ENCODE peak calls at places on chromosomes 5 and 9, in four cellular contexts. Q, N, Z and A are unnamed samples.

GRCh38 chr5:173753307-173754168 is 134.6 kb upstream of the CPEB4 start:
- DNase-seq in Q (peak), N (no peak), Z (no peak), A (peak)

GRCh38 chr5:146203011-146203871 is at the start of gene RBM27:
- DNase-seq in Q (peak), N (peak), Z (peak), A (peak)

GRCh38 chr9:114484854-114485443 is 20.3 kb downstream of the WHRN start:
- DNase-seq in Q (peak), N (no peak), Z (peak), A (peak)

GRCh38 chr9:34396276-34397214 is 19.8 kb upstream of the MYORG start:
- DNase-seq in Q (no peak), N (no peak), Z (peak), A (no peak)

GRCh38 chr9:2411459-2412215 is 209.9 kb upstream of the VLDLR start:
- DNase-seq in Q (peak), N (no peak), Z (peak), A (no peak)

GRCh38 chr5:175382171-175382570 is 61.8 kb downstream of the DRD1 start:
- DNase-seq in Q (no peak), N (no peak), Z (no peak), A (no peak)

GRCh38 chr5:7904170-7904569 is 35.2 kb downstream of the MTRR start:
- DNase-seq in Q (peak), N (no peak), Z (peak), A (peak)

GRCh38 chr9:137970686-137971476 is 93.3 kb downstream of the CACNA1B start:
- DNase-seq in Q (no peak), N (no peak), Z (peak), A (no peak)

GRCh38 chr5:14977058-14977640 is 105.6 kb upstream of the ANKH start:
- DNase-seq in Q (no peak), N (no peak), Z (no peak), A (peak)

GRCh38 chr5:17204133-17204489 is 13.3 kb upstream of the BASP1 start:
- DNase-seq in Q (no peak), N (no peak), Z (no peak), A (no peak)

GRCh38 chr5:113147088-113147487 is 170.5 kb downstream of the DCP2 start:
- DNase-seq in Q (peak), N (no peak), Z (peak), A (peak)

GRCh38 chr5:132076202-132076830 is 2.7 kb downstream of the CSF2 start:
- DNase-seq in Q (no peak), N (no peak), Z (peak), A (no peak)

GRCh38 chr9:127096208-127096607 is 26.2 kb downstream of the ANGPTL2 start:
- DNase-seq in Q (peak), N (no peak), Z (no peak), A (no peak)

GRCh38 chr5:73853091-73853490 is 227.1 kb downstream of the ARHGEF28 start:
- DNase-seq in Q (peak), N (no peak), Z (no peak), A (peak)

GRCh38 chr5:82004511-82004910 is 32.7 kb downstream of the ATG10 start:
- DNase-seq in Q (peak), N (no peak), Z (no peak), A (peak)

GRCh38 chr9:76897804-76898525 is 7.9 kb downstream of the PRUNE2 start:
- DNase-seq in Q (no peak), N (no peak), Z (no peak), A (no peak)

GRCh38 chr5:27140831-27141230 is 102.4 kb upstream of the CDH9 start:
- DNase-seq in Q (peak), N (no peak), Z (no peak), A (peak)

GRCh38 chr5:52786937-52787599 is 648 bp upstream of the ITGA1 start:
- DNase-seq in Q (no peak), N (peak), Z (peak), A (peak)

GRCh38 chr9:78032599-78033457 is 1.2 kb upstream of the GNAQ start:
- DNase-seq in Q (no peak), N (no peak), Z (peak), A (no peak)

GRCh38 chr9:26935847-26936246 is 11.2 kb downstream of the PLAA start:
- DNase-seq in Q (no peak), N (no peak), Z (no peak), A (no peak)

GRCh38 chr5:98664736-98665135 is 108.7 kb upstream of the RGMB start:
- DNase-seq in Q (no peak), N (no peak), Z (no peak), A (no peak)

GRCh38 chr5:74294231-74294705 is 346.3 kb downstream of the ENC1 start:
- DNase-seq in Q (peak), N (peak), Z (no peak), A (no peak)

GRCh38 chr5:143652104-143652700 is 159.8 kb upstream of the HMHB1 start:
- DNase-seq in Q (no peak), N (no peak), Z (no peak), A (peak)

GRCh38 chr9:134488251-134488900 is 153.2 kb upstream of the COL5A1 start:
- DNase-seq in Q (no peak), N (no peak), Z (peak), A (no peak)

GRCh38 chr9:130118841-130119520 is 53.2 kb upstream of the NCS1 start:
- DNase-seq in Q (no peak), N (no peak), Z (no peak), A (no peak)

GRCh38 chr5:120017523-120017922 is 388.2 kb downstream of the FAM170A start:
- DNase-seq in Q (no peak), N (no peak), Z (peak), A (peak)

GRCh38 chr9:115378246-115378645 is 260.3 kb upstream of the TNC start:
- DNase-seq in Q (no peak), N (no peak), Z (peak), A (no peak)

GRCh38 chr5:38157024-38157423 is 101.3 kb upstream of the EGFLAM start:
- DNase-seq in Q (no peak), N (no peak), Z (no peak), A (no peak)

GRCh38 chr9:16206560-16206959 is 653.7 kb downstream of the CCDC171 start:
- DNase-seq in Q (no peak), N (no peak), Z (no peak), A (no peak)

GRCh38 chr5:179819296-179820126 is 1.2 kb upstream of the SQSTM1 start:
- DNase-seq in Q (peak), N (peak), Z (peak), A (peak)

DNA sequence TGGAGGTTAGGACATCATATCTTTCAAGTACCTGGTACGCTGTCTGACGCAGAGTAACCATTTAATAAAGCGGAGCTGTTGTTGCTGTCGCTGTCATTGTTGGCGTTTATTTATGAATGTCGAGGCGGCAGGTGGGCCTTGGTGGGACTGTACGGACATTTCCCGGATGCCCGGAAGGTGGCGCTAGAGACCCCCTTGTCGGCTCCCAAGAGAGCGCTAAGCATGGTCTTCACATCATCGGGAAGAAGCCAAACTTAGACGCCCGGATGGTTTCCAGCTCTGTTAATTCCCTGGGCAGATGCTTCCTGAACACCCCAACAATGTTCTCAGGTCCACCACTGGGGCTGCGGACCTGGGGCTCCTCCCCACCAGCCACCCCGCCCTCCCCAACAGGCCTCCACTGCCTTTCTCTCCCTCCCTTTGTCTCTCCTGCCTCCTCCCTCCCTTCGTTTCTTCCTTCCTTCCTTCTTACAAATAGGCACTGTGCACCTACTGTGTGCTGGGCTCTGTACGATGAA is 54.1 kb downstream of the DUSP1 start:
- DNase-seq in Q (peak), N (peak), Z (peak), A (peak)
- TF ChIP-seq CTCF in Q (peak), N (peak), Z (peak), A (peak)

DNA sequence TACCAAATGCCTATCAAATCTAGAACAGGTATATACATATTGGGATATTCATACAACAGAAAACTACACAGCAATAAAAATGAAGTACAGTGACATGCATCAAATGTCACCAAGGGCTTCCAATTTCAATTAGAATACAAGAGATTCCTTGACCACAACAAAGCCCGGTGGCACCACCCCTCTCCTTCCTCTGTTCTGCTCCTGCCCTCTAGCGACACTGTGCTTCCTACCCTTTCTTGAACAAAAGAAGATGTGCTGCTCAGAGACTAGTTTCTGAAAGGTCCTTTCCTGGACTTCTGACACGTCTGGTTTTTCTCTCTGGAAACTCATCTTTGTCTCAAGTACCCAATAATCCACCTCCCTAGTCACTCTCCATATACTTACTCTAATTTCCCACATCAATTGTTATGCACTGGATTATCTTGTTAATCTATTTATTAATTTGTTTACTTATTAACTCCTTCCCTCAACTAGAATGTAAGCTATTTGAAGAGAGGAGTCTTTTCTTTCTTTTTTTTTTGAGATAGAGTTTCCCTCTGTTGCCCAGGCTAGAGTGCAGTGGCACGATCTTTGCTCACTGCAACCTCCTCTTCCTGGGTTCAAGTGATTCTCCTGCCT is 70.4 kb upstream of the CTSV start:
- DNase-seq in Q (peak), N (peak), Z (no peak), A (peak)
- TF ChIP-seq CTCF in Q (peak), N (peak), Z (peak), A (peak)

DNA sequence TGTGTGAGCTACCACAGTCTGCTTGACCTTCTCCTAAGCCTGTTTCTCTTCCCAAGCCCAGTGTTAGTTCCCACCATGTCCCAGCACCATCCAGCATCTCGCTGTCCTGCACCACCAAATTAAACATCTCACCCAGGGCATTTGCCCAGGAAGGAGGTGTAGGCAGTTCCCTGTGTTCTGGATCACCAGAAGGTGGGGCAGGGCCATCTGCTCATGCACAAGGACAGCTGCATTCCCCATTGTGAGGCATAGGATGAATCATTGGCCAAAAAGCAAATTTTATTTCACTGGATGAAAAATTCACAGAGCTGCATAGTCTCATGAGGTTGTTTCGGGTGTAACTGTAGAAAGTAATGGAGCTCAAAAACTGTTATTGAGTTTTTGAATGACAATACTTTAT is 89.5 kb upstream of the GRIA1 start:
- DNase-seq in Q (no peak), N (no peak), Z (peak), A (no peak)
- TF ChIP-seq CTCF in Q (no peak), N (no peak), Z (no peak), A (no peak)

GRCh38 chr5:152164860-152165259 is 240.2 kb upstream of the GLRA1 start:
- DNase-seq in Q (no peak), N (no peak), Z (no peak), A (no peak)
- TF ChIP-seq CTCF in Q (no peak), N (no peak), Z (no peak), A (no peak)

GRCh38 chr5:95861858-95862561 is 39.5 kb upstream of the GLRX start:
- DNase-seq in Q (peak), N (no peak), Z (peak), A (peak)
- TF ChIP-seq CTCF in Q (peak), N (no peak), Z (no peak), A (no peak)

DNA sequence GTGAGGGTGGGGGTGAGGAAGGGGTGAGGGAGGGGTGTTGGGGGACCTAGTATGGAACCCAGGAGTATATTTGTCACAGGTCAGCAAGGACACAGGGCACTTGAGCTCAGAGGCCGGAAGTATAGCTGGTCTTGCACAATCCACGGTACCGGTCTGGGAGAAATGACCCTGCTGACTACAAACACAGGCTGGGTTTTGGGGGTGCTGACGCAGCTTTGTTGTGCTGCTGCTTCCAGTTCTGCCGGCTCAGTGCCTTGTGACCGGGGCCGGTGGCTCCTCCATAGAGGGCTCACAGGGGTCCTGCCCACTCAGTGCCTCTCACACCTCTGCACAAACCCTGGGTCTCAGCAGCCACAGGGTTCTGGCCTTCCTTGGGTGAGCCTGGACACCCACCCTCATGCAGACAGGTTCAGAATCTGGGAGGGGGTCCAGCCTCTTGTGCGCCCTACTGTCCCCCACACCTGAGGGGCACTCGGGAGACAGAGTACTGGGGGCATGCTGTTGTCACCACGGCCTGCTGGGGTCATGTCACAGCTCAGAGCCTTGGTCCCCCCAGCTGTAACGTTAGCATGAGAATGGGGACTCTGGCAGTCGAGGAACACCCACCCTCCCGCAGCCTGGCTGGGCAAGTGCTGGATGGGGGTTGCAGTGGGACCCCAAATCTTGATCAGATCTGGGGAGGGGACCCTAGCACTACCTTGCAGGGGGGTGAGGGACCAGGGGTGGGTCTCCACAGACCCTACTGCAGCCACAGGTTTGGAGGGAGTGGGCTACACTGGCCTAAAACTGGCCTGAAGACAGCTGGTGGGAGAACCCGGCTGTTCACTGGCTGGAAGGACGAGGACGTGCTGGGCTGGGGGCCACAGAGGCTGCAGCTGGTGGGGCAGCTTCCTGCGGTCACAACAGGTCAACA is 17.7 kb downstream of the NINJ1 start:
- DNase-seq in Q (peak), N (no peak), Z (peak), A (peak)
- TF ChIP-seq CTCF in Q (no peak), N (no peak), Z (no peak), A (no peak)